ENCODE peak calls at places on chromosomes 16 and 17, in nine cellular contexts. B, P, S, L, M, Y, F, Z and N are unnamed samples.

GRCh38 chr16:55668337-55669281 is 12.8 kb downstream of the SLC6A2 start:
- DNase-seq in B (peak; percentile 9), P (peak; percentile 86), S (peak; percentile 36), L (no peak), M (no peak), Y (peak; percentile 64), F (peak; percentile 60), Z (no peak), N (no peak)

GRCh38 chr17:9006175-9006767 is 15.0 kb upstream of the NTN1 start:
- DNase-seq in B (no peak), P (no peak), S (no peak), L (no peak), M (no peak), Y (no peak), F (no peak), Z (no peak), N (no peak)

GRCh38 chr17:73268582-73269328 is 7.1 kb upstream of the CPSF4L start:
- DNase-seq in B (no peak), P (no peak), S (no peak), L (no peak), M (no peak), Y (no peak), F (no peak), Z (no peak), N (peak; percentile 5)

GRCh38 chr16:30605148-30605547 is 5.0 kb downstream of the ZNF689 start:
- DNase-seq in B (no peak), P (no peak), S (no peak), L (no peak), M (no peak), Y (no peak), F (no peak), Z (no peak), N (peak; percentile 78)

GRCh38 chr17:79290726-79291125 is 216.1 kb downstream of the ENGASE start:
- DNase-seq in B (no peak), P (no peak), S (no peak), L (no peak), M (no peak), Y (no peak), F (no peak), Z (no peak), N (no peak)

GRCh38 chr16:80403871-80404270 is 136.9 kb upstream of the DYNLRB2 start:
- DNase-seq in B (no peak), P (no peak), S (no peak), L (no peak), M (no peak), Y (no peak), F (no peak), Z (no peak), N (no peak)

GRCh38 chr17:28467456-28468025 is 5.9 kb upstream of the SLC13A2 start:
- DNase-seq in B (peak; percentile 31), P (no peak), S (peak; percentile 17), L (no peak), M (no peak), Y (no peak), F (peak; percentile 57), Z (no peak), N (peak; percentile 82)

GRCh38 chr17:51032850-51033249 is 87.8 kb downstream of the SPAG9 start:
- DNase-seq in B (no peak), P (no peak), S (no peak), L (no peak), M (no peak), Y (no peak), F (no peak), Z (no peak), N (no peak)

GRCh38 chr16:69346683-69347082 is 4.9 kb downstream of the TMED6 start:
- DNase-seq in B (no peak), P (no peak), S (no peak), L (no peak), M (no peak), Y (no peak), F (no peak), Z (no peak), N (no peak)

GRCh38 chr16:55010492-55011260 is 80.0 kb downstream of the IRX5 start:
- DNase-seq in B (no peak), P (no peak), S (no peak), L (no peak), M (no peak), Y (no peak), F (no peak), Z (no peak), N (no peak)

GRCh38 chr17:60510031-60510430 is 16.0 kb downstream of the APPBP2 start:
- DNase-seq in B (no peak), P (no peak), S (no peak), L (no peak), M (no peak), Y (no peak), F (no peak), Z (no peak), N (no peak)

GRCh38 chr16:56234737-56235136 is 43.4 kb downstream of the GNAO1 start:
- DNase-seq in B (no peak), P (no peak), S (no peak), L (no peak), M (no peak), Y (no peak), F (no peak), Z (no peak), N (no peak)

GRCh38 chr17:76869209-76869877 is 1.1 kb downstream of the MGAT5B start:
- DNase-seq in B (no peak), P (no peak), S (no peak), L (no peak), M (no peak), Y (no peak), F (no peak), Z (no peak), N (no peak)

GRCh38 chr16:17590711-17591654 is 120.2 kb upstream of the XYLT1 start:
- DNase-seq in B (no peak), P (no peak), S (no peak), L (no peak), M (no peak), Y (no peak), F (no peak), Z (no peak), N (peak; percentile 41)

GRCh38 chr17:39551879-39552278 is 55.8 kb downstream of the NEUROD2 start:
- DNase-seq in B (no peak), P (no peak), S (no peak), L (no peak), M (no peak), Y (no peak), F (no peak), Z (no peak), N (no peak)

GRCh38 chr17:35117984-35118383 is 1.7 kb downstream of the RAD51D start:
- DNase-seq in B (no peak), P (peak; percentile 35), S (no peak), L (no peak), M (no peak), Y (no peak), F (peak; percentile 27), Z (no peak), N (peak; percentile 51)

GRCh38 chr16:49849709-49850108 is 6.2 kb downstream of the ZNF423 start:
- DNase-seq in B (no peak), P (no peak), S (no peak), L (no peak), M (no peak), Y (no peak), F (no peak), Z (no peak), N (no peak)

GRCh38 chr16:57204675-57205074 is 18.5 kb downstream of the RSPRY1 start:
- DNase-seq in B (no peak), P (no peak), S (no peak), L (no peak), M (no peak), Y (no peak), F (no peak), Z (no peak), N (no peak)

GRCh38 chr16:84761448-84762368 is 58.1 kb upstream of the CRISPLD2 start:
- DNase-seq in B (no peak), P (no peak), S (no peak), L (no peak), M (no peak), Y (no peak), F (no peak), Z (no peak), N (no peak)

GRCh38 chr16:47644166-47644565 is 183.0 kb downstream of the PHKB start:
- DNase-seq in B (peak; percentile 16), P (no peak), S (no peak), L (no peak), M (no peak), Y (no peak), F (peak; percentile 4), Z (peak; percentile 6), N (no peak)

GRCh38 chr16:16083421-16084156 is 134.2 kb downstream of the ABCC1 start:
- DNase-seq in B (no peak), P (no peak), S (no peak), L (no peak), M (no peak), Y (no peak), F (peak; percentile 62), Z (no peak), N (peak; percentile 88)

GRCh38 chr16:28876973-28877641 is 1.2 kb upstream of the ATP2A1 start:
- DNase-seq in B (no peak), P (no peak), S (no peak), L (no peak), M (no peak), Y (no peak), F (no peak), Z (no peak), N (peak; percentile 57)

GRCh38 chr17:18070861-18071340 is 16.8 kb upstream of the DRG2 start:
- DNase-seq in B (no peak), P (no peak), S (no peak), L (no peak), M (no peak), Y (no peak), F (no peak), Z (no peak), N (peak; percentile 72)

GRCh38 chr17:28834420-28834819 is 8.2 kb downstream of the FAM222B start:
- DNase-seq in B (no peak), P (no peak), S (no peak), L (no peak), M (no peak), Y (no peak), F (no peak), Z (no peak), N (no peak)

GRCh38 chr16:751152-752007 is 9.2 kb upstream of the MSLN start:
- DNase-seq in B (no peak), P (no peak), S (no peak), L (peak; percentile 45), M (no peak), Y (no peak), F (no peak), Z (no peak), N (no peak)

GRCh38 chr17:40315678-40316570 is 6.9 kb downstream of the RARA start:
- DNase-seq in B (no peak), P (no peak), S (peak; percentile 75), L (no peak), M (no peak), Y (peak; percentile 54), F (no peak), Z (no peak), N (no peak)

GRCh38 chr17:9839433-9839832 is 13.7 kb downstream of the GLP2R start:
- DNase-seq in B (no peak), P (no peak), S (no peak), L (no peak), M (no peak), Y (no peak), F (peak; percentile 33), Z (no peak), N (no peak)

GRCh38 chr16:56697456-56698155 is 15.3 kb downstream of the MT1X start:
- DNase-seq in B (no peak), P (no peak), S (no peak), L (no peak), M (no peak), Y (no peak), F (no peak), Z (no peak), N (no peak)

GRCh38 chr17:38741853-38742421 is 6.2 kb downstream of the PCGF2 start:
- DNase-seq in B (no peak), P (no peak), S (no peak), L (no peak), M (no peak), Y (peak; percentile 62), F (no peak), Z (peak; percentile 73), N (no peak)

GRCh38 chr16:19872179-19872863 is 12.3 kb downstream of the GPRC5B start:
- DNase-seq in B (no peak), P (no peak), S (no peak), L (no peak), M (no peak), Y (peak; percentile 63), F (no peak), Z (no peak), N (no peak)

GRCh38 chr16:3149630-3150345 is 15.0 kb downstream of the ZNF213 start:
- DNase-seq in B (no peak), P (peak; percentile 73), S (peak; percentile 86), L (peak; percentile 37), M (no peak), Y (peak; percentile 80), F (no peak), Z (peak; percentile 88), N (peak; percentile 70)